ENCODE peak calls at places on chromosomes 5 and 9, in eight cellular contexts. One of them, this sample, is unnamed.

GRCh38 chr9:95980262-95981125 is 105.0 kb downstream of the ERCC6L2 start:
- DNase-seq in mesothelial cell of epicardium: no peak
- DNase-seq in osteocyte: no peak
- DNase-seq in right lobe of liver: no peak
- DNase-seq in A549: no peak
- DNase-seq in GM13977: no peak
- DNase-seq in fibroblast of pulmonary artery: peak
- DNase-seq in fibroblast of the aortic adventitia: peak
- DNase-seq in this sample: no peak

GRCh38 chr5:135246923-135247795 is 151.9 kb downstream of the MACROH2A1 start:
- DNase-seq in mesothelial cell of epicardium: peak
- DNase-seq in osteocyte: peak
- DNase-seq in right lobe of liver: peak
- DNase-seq in A549: peak
- DNase-seq in GM13977: no peak
- DNase-seq in fibroblast of pulmonary artery: peak
- DNase-seq in fibroblast of the aortic adventitia: peak
- DNase-seq in this sample: no peak

GRCh38 chr5:127582723-127583370 is 65.4 kb downstream of the PRRC1 start:
- DNase-seq in mesothelial cell of epicardium: no peak
- DNase-seq in osteocyte: no peak
- DNase-seq in right lobe of liver: no peak
- DNase-seq in A549: no peak
- DNase-seq in GM13977: no peak
- DNase-seq in fibroblast of pulmonary artery: no peak
- DNase-seq in fibroblast of the aortic adventitia: no peak
- DNase-seq in this sample: no peak

GRCh38 chr5:77560677-77561263 is 68.7 kb upstream of the WDR41 start:
- DNase-seq in mesothelial cell of epicardium: no peak
- DNase-seq in osteocyte: no peak
- DNase-seq in right lobe of liver: no peak
- DNase-seq in A549: peak
- DNase-seq in GM13977: peak
- DNase-seq in fibroblast of pulmonary artery: peak
- DNase-seq in fibroblast of the aortic adventitia: peak
- DNase-seq in this sample: no peak

GRCh38 chr5:180870669-180871068 is 9.6 kb upstream of the ZFP62 start:
- DNase-seq in mesothelial cell of epicardium: no peak
- DNase-seq in osteocyte: no peak
- DNase-seq in right lobe of liver: no peak
- DNase-seq in A549: no peak
- DNase-seq in GM13977: no peak
- DNase-seq in fibroblast of pulmonary artery: no peak
- DNase-seq in fibroblast of the aortic adventitia: no peak
- DNase-seq in this sample: no peak

GRCh38 chr5:138953370-138954256 is 78.5 kb upstream of the LRRTM2 start:
- DNase-seq in mesothelial cell of epicardium: no peak
- DNase-seq in osteocyte: no peak
- DNase-seq in right lobe of liver: peak
- DNase-seq in A549: no peak
- DNase-seq in GM13977: no peak
- DNase-seq in fibroblast of pulmonary artery: peak
- DNase-seq in fibroblast of the aortic adventitia: peak
- DNase-seq in this sample: peak

GRCh38 chr9:89342213-89342612 is 23.9 kb downstream of the SECISBP2 start:
- DNase-seq in mesothelial cell of epicardium: no peak
- DNase-seq in osteocyte: no peak
- DNase-seq in right lobe of liver: no peak
- DNase-seq in A549: no peak
- DNase-seq in GM13977: no peak
- DNase-seq in fibroblast of pulmonary artery: no peak
- DNase-seq in fibroblast of the aortic adventitia: no peak
- DNase-seq in this sample: no peak

GRCh38 chr5:170582931-170583330 is 79.1 kb downstream of the KCNIP1 start:
- DNase-seq in mesothelial cell of epicardium: no peak
- DNase-seq in osteocyte: no peak
- DNase-seq in right lobe of liver: no peak
- DNase-seq in A549: no peak
- DNase-seq in GM13977: no peak
- DNase-seq in fibroblast of pulmonary artery: no peak
- DNase-seq in fibroblast of the aortic adventitia: no peak
- DNase-seq in this sample: no peak

GRCh38 chr5:77129386-77129785 is 42.3 kb upstream of the ZBED3 start:
- DNase-seq in mesothelial cell of epicardium: peak
- DNase-seq in osteocyte: no peak
- DNase-seq in right lobe of liver: peak
- DNase-seq in A549: peak
- DNase-seq in GM13977: no peak
- DNase-seq in fibroblast of pulmonary artery: peak
- DNase-seq in fibroblast of the aortic adventitia: no peak
- DNase-seq in this sample: no peak

GRCh38 chr9:125536184-125537152 is 170.5 kb downstream of the MAPKAP1 start:
- DNase-seq in mesothelial cell of epicardium: no peak
- DNase-seq in osteocyte: no peak
- DNase-seq in right lobe of liver: no peak
- DNase-seq in A549: no peak
- DNase-seq in GM13977: no peak
- DNase-seq in fibroblast of pulmonary artery: no peak
- DNase-seq in fibroblast of the aortic adventitia: peak
- DNase-seq in this sample: no peak

GRCh38 chr5:80703747-80704146 is 49.0 kb upstream of the DHFR start:
- DNase-seq in mesothelial cell of epicardium: no peak
- DNase-seq in osteocyte: no peak
- DNase-seq in right lobe of liver: no peak
- DNase-seq in A549: no peak
- DNase-seq in GM13977: no peak
- DNase-seq in fibroblast of pulmonary artery: peak
- DNase-seq in fibroblast of the aortic adventitia: peak
- DNase-seq in this sample: no peak

GRCh38 chr9:124000161-124000783 is 11.3 kb upstream of the LHX2 start:
- DNase-seq in mesothelial cell of epicardium: no peak
- DNase-seq in osteocyte: no peak
- DNase-seq in right lobe of liver: no peak
- DNase-seq in A549: peak
- DNase-seq in GM13977: no peak
- DNase-seq in fibroblast of pulmonary artery: no peak
- DNase-seq in fibroblast of the aortic adventitia: no peak
- DNase-seq in this sample: no peak

GRCh38 chr5:107604990-107605389 is 65.7 kb downstream of the EFNA5 start:
- DNase-seq in mesothelial cell of epicardium: no peak
- DNase-seq in osteocyte: no peak
- DNase-seq in right lobe of liver: no peak
- DNase-seq in A549: no peak
- DNase-seq in GM13977: no peak
- DNase-seq in fibroblast of pulmonary artery: no peak
- DNase-seq in fibroblast of the aortic adventitia: no peak
- DNase-seq in this sample: no peak

GRCh38 chr5:134594797-134595457 is 37.7 kb downstream of the SAR1B start:
- DNase-seq in mesothelial cell of epicardium: no peak
- DNase-seq in osteocyte: peak
- DNase-seq in right lobe of liver: no peak
- DNase-seq in A549: no peak
- DNase-seq in GM13977: peak
- DNase-seq in fibroblast of pulmonary artery: no peak
- DNase-seq in fibroblast of the aortic adventitia: no peak
- DNase-seq in this sample: no peak

GRCh38 chr5:131550606-131551005 is 84.4 kb downstream of the RAPGEF6 start:
- DNase-seq in mesothelial cell of epicardium: no peak
- DNase-seq in osteocyte: no peak
- DNase-seq in right lobe of liver: no peak
- DNase-seq in A549: no peak
- DNase-seq in GM13977: no peak
- DNase-seq in fibroblast of pulmonary artery: no peak
- DNase-seq in fibroblast of the aortic adventitia: no peak
- DNase-seq in this sample: no peak

GRCh38 chr5:76081811-76082783 is 1.1 kb upstream of the SV2C start:
- DNase-seq in mesothelial cell of epicardium: no peak
- DNase-seq in osteocyte: no peak
- DNase-seq in right lobe of liver: no peak
- DNase-seq in A549: no peak
- DNase-seq in GM13977: peak
- DNase-seq in fibroblast of pulmonary artery: no peak
- DNase-seq in fibroblast of the aortic adventitia: no peak
- DNase-seq in this sample: no peak

GRCh38 chr9:34510032-34510431 is 12.8 kb downstream of the ENHO start:
- DNase-seq in mesothelial cell of epicardium: no peak
- DNase-seq in osteocyte: no peak
- DNase-seq in right lobe of liver: no peak
- DNase-seq in A549: no peak
- DNase-seq in GM13977: no peak
- DNase-seq in fibroblast of pulmonary artery: no peak
- DNase-seq in fibroblast of the aortic adventitia: no peak
- DNase-seq in this sample: no peak

GRCh38 chr5:107806705-107807104 is 136.0 kb upstream of the EFNA5 start:
- DNase-seq in mesothelial cell of epicardium: no peak
- DNase-seq in osteocyte: no peak
- DNase-seq in right lobe of liver: no peak
- DNase-seq in A549: peak
- DNase-seq in GM13977: no peak
- DNase-seq in fibroblast of pulmonary artery: no peak
- DNase-seq in fibroblast of the aortic adventitia: no peak
- DNase-seq in this sample: no peak

DNA sequence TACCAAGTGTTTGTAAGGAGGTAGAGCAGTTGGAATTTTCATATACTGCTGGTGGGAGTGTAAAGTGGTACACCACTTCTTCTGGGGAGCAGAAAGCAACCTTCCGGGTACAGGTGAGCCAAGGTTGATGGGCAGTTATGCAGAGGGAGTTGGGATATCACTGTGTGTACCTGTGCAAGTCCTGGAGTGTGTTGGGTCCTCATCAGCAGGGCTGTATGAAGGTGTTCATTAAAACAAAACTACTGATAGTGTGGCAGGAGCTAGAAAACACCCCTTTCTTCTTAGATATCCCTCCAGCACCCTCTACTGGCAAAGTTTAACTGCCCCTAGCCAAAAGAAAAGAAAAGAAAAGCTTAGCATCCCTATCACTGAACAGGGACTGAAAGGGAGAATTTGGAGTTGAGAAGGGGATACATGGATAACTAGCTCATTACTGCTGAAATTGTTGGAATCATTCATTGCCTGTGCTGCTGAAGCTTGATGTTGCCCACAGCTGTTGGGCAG is 10.7 kb downstream of the MARCHF6 start:
- DNase-seq in mesothelial cell of epicardium: no peak
- DNase-seq in osteocyte: no peak
- DNase-seq in right lobe of liver: no peak
- DNase-seq in A549: no peak
- DNase-seq in GM13977: no peak
- DNase-seq in fibroblast of pulmonary artery: no peak
- DNase-seq in fibroblast of the aortic adventitia: no peak
- DNase-seq in this sample: no peak
- TF ChIP-seq CTCF in mesothelial cell of epicardium: no peak
- TF ChIP-seq CTCF in osteocyte: peak
- TF ChIP-seq CTCF in right lobe of liver: peak
- TF ChIP-seq CTCF in A549: peak
- TF ChIP-seq CTCF in GM13977: peak
- TF ChIP-seq CTCF in fibroblast of pulmonary artery: no peak
- TF ChIP-seq CTCF in fibroblast of the aortic adventitia: no peak
- TF ChIP-seq CTCF in this sample: peak

GRCh38 chr9:14653511-14653910 is 39.7 kb downstream of the ZDHHC21 start:
- DNase-seq in mesothelial cell of epicardium: no peak
- DNase-seq in osteocyte: no peak
- DNase-seq in right lobe of liver: no peak
- DNase-seq in A549: no peak
- DNase-seq in GM13977: no peak
- DNase-seq in fibroblast of pulmonary artery: no peak
- DNase-seq in fibroblast of the aortic adventitia: no peak
- DNase-seq in this sample: no peak

GRCh38 chr9:14654932-14655331 is 38.3 kb downstream of the ZDHHC21 start:
- DNase-seq in mesothelial cell of epicardium: no peak
- DNase-seq in osteocyte: no peak
- DNase-seq in right lobe of liver: no peak
- DNase-seq in A549: no peak
- DNase-seq in GM13977: no peak
- DNase-seq in fibroblast of pulmonary artery: peak
- DNase-seq in fibroblast of the aortic adventitia: peak
- DNase-seq in this sample: no peak

GRCh38 chr9:14652729-14653377 is 40.4 kb downstream of the ZDHHC21 start:
- DNase-seq in mesothelial cell of epicardium: no peak
- DNase-seq in osteocyte: no peak
- DNase-seq in right lobe of liver: no peak
- DNase-seq in A549: no peak
- DNase-seq in GM13977: no peak
- DNase-seq in fibroblast of pulmonary artery: peak
- DNase-seq in fibroblast of the aortic adventitia: peak
- DNase-seq in this sample: no peak
- TF ChIP-seq CTCF in mesothelial cell of epicardium: no peak
- TF ChIP-seq CTCF in osteocyte: peak
- TF ChIP-seq CTCF in right lobe of liver: peak
- TF ChIP-seq CTCF in A549: peak
- TF ChIP-seq CTCF in GM13977: peak
- TF ChIP-seq CTCF in fibroblast of pulmonary artery: peak
- TF ChIP-seq CTCF in fibroblast of the aortic adventitia: peak
- TF ChIP-seq CTCF in this sample: peak

GRCh38 chr9:17810293-17810692 is 231.4 kb downstream of the SH3GL2 start:
- DNase-seq in mesothelial cell of epicardium: no peak
- DNase-seq in osteocyte: no peak
- DNase-seq in right lobe of liver: no peak
- DNase-seq in A549: no peak
- DNase-seq in GM13977: no peak
- DNase-seq in fibroblast of pulmonary artery: no peak
- DNase-seq in fibroblast of the aortic adventitia: no peak
- DNase-seq in this sample: no peak

GRCh38 chr9:17810728-17811634 is 232.1 kb downstream of the SH3GL2 start:
- DNase-seq in mesothelial cell of epicardium: peak
- DNase-seq in osteocyte: no peak
- DNase-seq in right lobe of liver: peak
- DNase-seq in A549: peak
- DNase-seq in GM13977: peak
- DNase-seq in fibroblast of pulmonary artery: peak
- DNase-seq in fibroblast of the aortic adventitia: peak
- DNase-seq in this sample: no peak

GRCh38 chr9:17813798-17814197 is 234.9 kb downstream of the SH3GL2 start:
- DNase-seq in mesothelial cell of epicardium: no peak
- DNase-seq in osteocyte: no peak
- DNase-seq in right lobe of liver: no peak
- DNase-seq in A549: no peak
- DNase-seq in GM13977: no peak
- DNase-seq in fibroblast of pulmonary artery: no peak
- DNase-seq in fibroblast of the aortic adventitia: no peak
- DNase-seq in this sample: no peak
- TF ChIP-seq CTCF in mesothelial cell of epicardium: no peak
- TF ChIP-seq CTCF in osteocyte: no peak
- TF ChIP-seq CTCF in right lobe of liver: no peak
- TF ChIP-seq CTCF in A549: no peak
- TF ChIP-seq CTCF in GM13977: no peak
- TF ChIP-seq CTCF in fibroblast of pulmonary artery: no peak
- TF ChIP-seq CTCF in fibroblast of the aortic adventitia: no peak
- TF ChIP-seq CTCF in this sample: no peak

DNA sequence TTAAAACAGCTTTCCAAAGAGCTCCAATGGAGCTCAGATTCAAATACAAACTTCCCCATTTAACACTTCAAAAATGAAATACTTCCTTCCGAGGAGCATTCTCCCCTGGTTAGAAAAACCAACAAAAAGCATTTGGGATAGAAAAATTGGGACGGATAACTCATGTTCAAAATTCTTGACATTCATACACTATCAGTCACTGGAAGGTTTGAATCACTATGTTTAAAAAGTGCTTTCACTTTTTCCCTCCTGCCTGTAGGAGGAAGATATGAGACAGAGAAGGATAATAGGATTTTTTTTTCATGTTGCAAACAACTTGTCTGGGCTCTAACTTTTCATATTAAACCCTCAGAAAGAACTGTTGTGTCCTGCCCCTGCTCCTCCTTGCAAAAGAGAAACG is 412.0 kb downstream of the ACTL7B start:
- DNase-seq in mesothelial cell of epicardium: no peak
- DNase-seq in osteocyte: no peak
- DNase-seq in right lobe of liver: no peak
- DNase-seq in A549: no peak
- DNase-seq in GM13977: no peak
- DNase-seq in fibroblast of pulmonary artery: peak
- DNase-seq in fibroblast of the aortic adventitia: peak
- DNase-seq in this sample: no peak
- TF ChIP-seq CTCF in mesothelial cell of epicardium: no peak
- TF ChIP-seq CTCF in osteocyte: peak
- TF ChIP-seq CTCF in right lobe of liver: no peak
- TF ChIP-seq CTCF in A549: no peak
- TF ChIP-seq CTCF in GM13977: no peak
- TF ChIP-seq CTCF in fibroblast of pulmonary artery: peak
- TF ChIP-seq CTCF in fibroblast of the aortic adventitia: peak
- TF ChIP-seq CTCF in this sample: no peak

This sample was measured in D721Med.